ENCODE peak calls at places on chromosomes 1 and 21, in six cellular contexts. One of them, this sample, is unnamed.

GRCh38 chr1:47912756-47913155 is 84.4 kb downstream of the TRABD2B start:
- DNase-seq in transverse colon: no peak
- DNase-seq in lower lobe of right lung: no peak
- DNase-seq in nephron progenitor cell: no peak
- DNase-seq in AG10803: no peak
- DNase-seq in cardiac muscle cell: no peak
- DNase-seq in this sample: no peak

GRCh38 chr1:176987016-176987415 is 177.5 kb downstream of the ASTN1 start:
- DNase-seq in transverse colon: no peak
- DNase-seq in lower lobe of right lung: no peak
- DNase-seq in nephron progenitor cell: no peak
- DNase-seq in AG10803: peak
- DNase-seq in cardiac muscle cell: no peak
- DNase-seq in this sample: no peak

GRCh38 chr1:8016244-8017241 is 9.6 kb downstream of the ERRFI1 start:
- DNase-seq in transverse colon: no peak
- DNase-seq in lower lobe of right lung: no peak
- DNase-seq in nephron progenitor cell: no peak
- DNase-seq in AG10803: no peak
- DNase-seq in cardiac muscle cell: no peak
- DNase-seq in this sample: no peak

GRCh38 chr1:15106608-15107007 is 46.9 kb upstream of the TMEM51 start:
- DNase-seq in transverse colon: peak
- DNase-seq in lower lobe of right lung: peak
- DNase-seq in nephron progenitor cell: no peak
- DNase-seq in AG10803: no peak
- DNase-seq in cardiac muscle cell: peak
- DNase-seq in this sample: no peak

GRCh38 chr1:211639500-211640361 is 35.7 kb downstream of the NEK2 start:
- DNase-seq in transverse colon: no peak
- DNase-seq in lower lobe of right lung: no peak
- DNase-seq in nephron progenitor cell: no peak
- DNase-seq in AG10803: peak
- DNase-seq in cardiac muscle cell: no peak
- DNase-seq in this sample: no peak

GRCh38 chr21:15034126-15034848 is 30.5 kb downstream of the NRIP1 start:
- DNase-seq in transverse colon: no peak
- DNase-seq in lower lobe of right lung: no peak
- DNase-seq in nephron progenitor cell: no peak
- DNase-seq in AG10803: peak
- DNase-seq in cardiac muscle cell: peak
- DNase-seq in this sample: no peak

GRCh38 chr1:92219028-92219427 is 1.3 kb downstream of the C1orf146 start:
- DNase-seq in transverse colon: no peak
- DNase-seq in lower lobe of right lung: no peak
- DNase-seq in nephron progenitor cell: no peak
- DNase-seq in AG10803: no peak
- DNase-seq in cardiac muscle cell: no peak
- DNase-seq in this sample: no peak

GRCh38 chr1:15959847-15960446 is 16.0 kb downstream of the ZBTB17 start:
- DNase-seq in transverse colon: no peak
- DNase-seq in lower lobe of right lung: no peak
- DNase-seq in nephron progenitor cell: no peak
- DNase-seq in AG10803: no peak
- DNase-seq in cardiac muscle cell: no peak
- DNase-seq in this sample: peak

DNA sequence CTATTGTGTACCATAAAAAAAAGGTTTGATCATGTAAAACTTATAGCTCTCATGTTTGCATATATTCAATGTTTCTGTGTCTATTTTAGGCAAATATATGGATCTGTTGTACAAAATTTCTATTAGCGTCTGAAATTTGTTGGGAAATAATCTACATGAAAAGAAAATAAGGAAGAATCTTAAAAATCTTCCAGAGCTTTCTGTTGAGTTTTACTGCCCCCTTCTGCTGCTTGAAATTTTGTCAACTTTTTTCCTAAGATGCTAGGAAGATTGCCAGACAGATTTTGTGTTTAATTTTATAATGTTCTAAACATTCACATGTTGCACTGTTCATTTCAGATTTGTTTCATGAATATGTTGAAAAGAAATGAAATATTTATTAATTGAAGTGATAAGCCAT is 2.5 kb upstream of the PTGS2 start:
- DNase-seq in transverse colon: no peak
- DNase-seq in lower lobe of right lung: no peak
- DNase-seq in nephron progenitor cell: no peak
- DNase-seq in AG10803: peak
- DNase-seq in cardiac muscle cell: no peak
- DNase-seq in this sample: no peak
- TF ChIP-seq CTCF in transverse colon: no peak
- TF ChIP-seq CTCF in lower lobe of right lung: peak
- TF ChIP-seq CTCF in nephron progenitor cell: no peak
- TF ChIP-seq CTCF in AG10803: peak
- TF ChIP-seq CTCF in cardiac muscle cell: peak
- TF ChIP-seq CTCF in this sample: peak

DNA sequence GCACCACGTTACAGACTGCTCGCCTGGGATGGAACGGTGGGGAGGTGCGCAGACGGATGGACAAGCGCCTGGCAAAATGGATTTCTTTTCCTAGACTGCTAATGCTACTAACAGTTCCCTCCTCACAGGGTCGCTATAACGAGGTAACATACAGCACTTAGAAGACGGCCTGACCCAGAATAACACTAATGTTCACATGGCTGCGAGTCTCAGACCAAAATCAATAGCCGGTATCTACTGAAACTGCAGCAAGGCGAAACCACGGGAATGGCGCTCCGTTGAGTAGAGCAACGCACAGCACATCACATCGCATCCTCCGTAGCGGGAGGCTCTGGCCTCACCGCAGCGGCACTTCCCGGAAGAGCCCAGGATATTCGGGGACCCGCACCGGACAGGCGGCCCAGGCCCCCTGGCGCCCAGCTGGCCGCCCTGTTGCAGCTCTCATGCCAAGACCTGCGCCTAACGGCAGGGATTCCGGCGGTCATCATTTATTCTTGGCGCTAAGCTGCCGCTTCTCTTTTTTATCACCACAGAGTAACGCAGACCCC is 46.6 kb downstream of the VPS26C start:
- DNase-seq in transverse colon: peak
- DNase-seq in lower lobe of right lung: no peak
- DNase-seq in nephron progenitor cell: no peak
- DNase-seq in AG10803: peak
- DNase-seq in cardiac muscle cell: peak
- DNase-seq in this sample: no peak
- TF ChIP-seq CTCF in transverse colon: no peak
- TF ChIP-seq CTCF in lower lobe of right lung: peak
- TF ChIP-seq CTCF in nephron progenitor cell: no peak
- TF ChIP-seq CTCF in AG10803: peak
- TF ChIP-seq CTCF in cardiac muscle cell: no peak
- TF ChIP-seq CTCF in this sample: no peak

GRCh38 chr1:203580733-203581132 is 45.9 kb upstream of the ATP2B4 start:
- DNase-seq in transverse colon: no peak
- DNase-seq in lower lobe of right lung: peak
- DNase-seq in nephron progenitor cell: no peak
- DNase-seq in AG10803: no peak
- DNase-seq in cardiac muscle cell: no peak
- DNase-seq in this sample: no peak
- TF ChIP-seq CTCF in transverse colon: no peak
- TF ChIP-seq CTCF in lower lobe of right lung: no peak
- TF ChIP-seq CTCF in nephron progenitor cell: no peak
- TF ChIP-seq CTCF in AG10803: no peak
- TF ChIP-seq CTCF in cardiac muscle cell: no peak
- TF ChIP-seq CTCF in this sample: no peak

GRCh38 chr21:35648512-35648911 is 411.8 kb downstream of the SETD4 start:
- DNase-seq in transverse colon: no peak
- DNase-seq in lower lobe of right lung: no peak
- DNase-seq in nephron progenitor cell: no peak
- DNase-seq in AG10803: no peak
- DNase-seq in cardiac muscle cell: no peak
- DNase-seq in this sample: no peak
- TF ChIP-seq CTCF in transverse colon: no peak
- TF ChIP-seq CTCF in lower lobe of right lung: no peak
- TF ChIP-seq CTCF in nephron progenitor cell: no peak
- TF ChIP-seq CTCF in AG10803: no peak
- TF ChIP-seq CTCF in cardiac muscle cell: no peak
- TF ChIP-seq CTCF in this sample: no peak

GRCh38 chr21:30436986-30437385 is 3.1 kb upstream of the KRTAP15-1 start:
- DNase-seq in transverse colon: no peak
- DNase-seq in lower lobe of right lung: no peak
- DNase-seq in nephron progenitor cell: no peak
- DNase-seq in AG10803: no peak
- DNase-seq in cardiac muscle cell: no peak
- DNase-seq in this sample: no peak

GRCh38 chr21:30430170-30430655 is at the start of gene KRTAP13-4:
- DNase-seq in transverse colon: no peak
- DNase-seq in lower lobe of right lung: no peak
- DNase-seq in nephron progenitor cell: no peak
- DNase-seq in AG10803: no peak
- DNase-seq in cardiac muscle cell: no peak
- DNase-seq in this sample: no peak

GRCh38 chr21:30439975-30440374 is at the start of gene KRTAP15-1:
- DNase-seq in transverse colon: no peak
- DNase-seq in lower lobe of right lung: no peak
- DNase-seq in nephron progenitor cell: no peak
- DNase-seq in AG10803: no peak
- DNase-seq in cardiac muscle cell: no peak
- DNase-seq in this sample: no peak

DNA sequence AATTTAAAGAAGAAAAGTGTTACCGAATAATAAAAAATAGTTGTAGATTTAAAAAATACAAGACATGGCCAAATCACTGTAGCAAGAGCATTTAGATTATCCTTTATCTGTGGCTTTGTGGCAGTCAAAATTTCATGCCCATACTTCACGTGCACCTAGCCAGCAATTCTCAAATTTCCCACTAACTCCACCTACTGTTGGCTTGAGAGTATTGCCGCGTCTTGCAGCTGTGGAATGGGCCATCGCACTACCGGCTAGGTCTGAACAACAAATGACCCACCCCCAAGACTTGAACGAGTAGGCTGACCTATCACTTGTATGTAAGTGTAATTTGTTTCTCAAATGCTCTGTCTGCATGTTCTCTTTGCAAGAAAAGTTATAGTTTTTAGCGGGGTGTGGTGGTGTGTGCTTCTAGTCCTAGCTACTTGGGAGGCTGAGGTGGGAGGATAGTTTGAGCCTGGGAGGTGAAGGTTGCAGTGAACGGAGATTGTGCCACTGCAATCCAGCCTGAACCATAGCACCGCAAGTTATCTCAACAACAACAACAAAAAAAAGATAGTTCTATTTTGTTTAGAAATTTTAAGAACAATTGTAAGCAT is 4.1 kb downstream of the KRTAP13-4 start:
- DNase-seq in transverse colon: peak
- DNase-seq in lower lobe of right lung: no peak
- DNase-seq in nephron progenitor cell: peak
- DNase-seq in AG10803: peak
- DNase-seq in cardiac muscle cell: peak
- DNase-seq in this sample: no peak
- TF ChIP-seq CTCF in transverse colon: peak
- TF ChIP-seq CTCF in lower lobe of right lung: peak
- TF ChIP-seq CTCF in nephron progenitor cell: peak
- TF ChIP-seq CTCF in AG10803: peak
- TF ChIP-seq CTCF in cardiac muscle cell: peak
- TF ChIP-seq CTCF in this sample: peak

GRCh38 chr1:226203693-226204092 is 17.2 kb upstream of the ACBD3 start:
- DNase-seq in transverse colon: no peak
- DNase-seq in lower lobe of right lung: no peak
- DNase-seq in nephron progenitor cell: no peak
- DNase-seq in AG10803: no peak
- DNase-seq in cardiac muscle cell: no peak
- DNase-seq in this sample: no peak

GRCh38 chr1:226199971-226200370 is 13.4 kb upstream of the ACBD3 start:
- DNase-seq in transverse colon: no peak
- DNase-seq in lower lobe of right lung: no peak
- DNase-seq in nephron progenitor cell: no peak
- DNase-seq in AG10803: no peak
- DNase-seq in cardiac muscle cell: no peak
- DNase-seq in this sample: no peak

GRCh38 chr1:226202246-226202645 is 15.7 kb upstream of the ACBD3 start:
- DNase-seq in transverse colon: no peak
- DNase-seq in lower lobe of right lung: no peak
- DNase-seq in nephron progenitor cell: no peak
- DNase-seq in AG10803: no peak
- DNase-seq in cardiac muscle cell: no peak
- DNase-seq in this sample: no peak

GRCh38 chr1:226203237-226203636 is 16.7 kb upstream of the ACBD3 start:
- DNase-seq in transverse colon: no peak
- DNase-seq in lower lobe of right lung: no peak
- DNase-seq in nephron progenitor cell: no peak
- DNase-seq in AG10803: no peak
- DNase-seq in cardiac muscle cell: no peak
- DNase-seq in this sample: no peak

GRCh38 chr1:226201029-226201593 is 14.6 kb upstream of the ACBD3 start:
- DNase-seq in transverse colon: peak
- DNase-seq in lower lobe of right lung: no peak
- DNase-seq in nephron progenitor cell: no peak
- DNase-seq in AG10803: no peak
- DNase-seq in cardiac muscle cell: peak
- DNase-seq in this sample: no peak
- TF ChIP-seq CTCF in transverse colon: no peak
- TF ChIP-seq CTCF in lower lobe of right lung: peak
- TF ChIP-seq CTCF in nephron progenitor cell: peak
- TF ChIP-seq CTCF in AG10803: peak
- TF ChIP-seq CTCF in cardiac muscle cell: peak
- TF ChIP-seq CTCF in this sample: no peak

DNA sequence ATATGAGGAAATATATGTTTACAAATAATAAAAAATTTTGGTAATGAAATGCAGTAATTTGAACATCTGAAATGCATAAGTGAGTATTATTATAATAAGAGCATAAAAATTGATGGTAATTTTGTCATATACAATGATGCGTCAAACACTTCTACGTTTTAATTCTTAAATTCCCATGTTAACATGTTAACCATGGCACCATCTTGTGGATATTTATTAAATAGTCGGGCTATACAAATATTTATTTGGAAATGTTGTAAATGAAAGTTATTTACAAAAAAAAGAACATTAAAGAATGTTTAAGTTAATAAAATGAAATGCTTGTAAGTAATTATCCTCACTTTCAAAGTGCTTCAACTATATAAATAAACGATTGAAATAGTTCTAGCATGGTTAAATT is 57.2 kb upstream of the C1orf185 start:
- DNase-seq in transverse colon: no peak
- DNase-seq in lower lobe of right lung: no peak
- DNase-seq in nephron progenitor cell: no peak
- DNase-seq in AG10803: peak
- DNase-seq in cardiac muscle cell: no peak
- DNase-seq in this sample: no peak
- TF ChIP-seq CTCF in transverse colon: peak
- TF ChIP-seq CTCF in lower lobe of right lung: peak
- TF ChIP-seq CTCF in nephron progenitor cell: no peak
- TF ChIP-seq CTCF in AG10803: peak
- TF ChIP-seq CTCF in cardiac muscle cell: peak
- TF ChIP-seq CTCF in this sample: peak

This sample was measured in CD14-positive monocyte.